ENCODE peak calls at places on chromosome X, in five cellular contexts. One of them, this sample, is unnamed.

GRCh38 chrX:95885074-95885473 is 799.6 kb upstream of the DIAPH2 start:
- DNase-seq in epithelial cell of proximal tubule: peak
- DNase-seq in colonic mucosa: peak
- DNase-seq in psoas muscle: no peak
- DNase-seq in astrocyte of the spinal cord: peak
- DNase-seq in this sample: peak

GRCh38 chrX:17613979-17614572 is 123.2 kb upstream of the SCML1 start:
- DNase-seq in epithelial cell of proximal tubule: no peak
- DNase-seq in colonic mucosa: no peak
- DNase-seq in psoas muscle: no peak
- DNase-seq in astrocyte of the spinal cord: peak
- DNase-seq in this sample: no peak

GRCh38 chrX:17627026-17627425 is 110.3 kb upstream of the SCML1 start:
- DNase-seq in epithelial cell of proximal tubule: no peak
- DNase-seq in colonic mucosa: no peak
- DNase-seq in psoas muscle: no peak
- DNase-seq in astrocyte of the spinal cord: no peak
- DNase-seq in this sample: no peak

GRCh38 chrX:56314334-56314733 is 82.2 kb downstream of the KLF8 start:
- DNase-seq in epithelial cell of proximal tubule: no peak
- DNase-seq in colonic mucosa: peak
- DNase-seq in psoas muscle: no peak
- DNase-seq in astrocyte of the spinal cord: no peak
- DNase-seq in this sample: no peak

GRCh38 chrX:46959101-46959500 is 46.9 kb downstream of the JADE3 start:
- DNase-seq in epithelial cell of proximal tubule: no peak
- DNase-seq in colonic mucosa: no peak
- DNase-seq in psoas muscle: no peak
- DNase-seq in astrocyte of the spinal cord: no peak
- DNase-seq in this sample: no peak

GRCh38 chrX:99572711-99573110 is 837.4 kb downstream of the PCDH19 start:
- DNase-seq in epithelial cell of proximal tubule: no peak
- DNase-seq in colonic mucosa: no peak
- DNase-seq in psoas muscle: no peak
- DNase-seq in astrocyte of the spinal cord: peak
- DNase-seq in this sample: no peak

GRCh38 chrX:34879361-34879760 is 63.2 kb upstream of the FAM47B start:
- DNase-seq in epithelial cell of proximal tubule: no peak
- DNase-seq in colonic mucosa: no peak
- DNase-seq in psoas muscle: no peak
- DNase-seq in astrocyte of the spinal cord: no peak
- DNase-seq in this sample: no peak

GRCh38 chrX:10634681-10635161 is 14.3 kb upstream of the MID1 start:
- DNase-seq in epithelial cell of proximal tubule: peak
- DNase-seq in colonic mucosa: no peak
- DNase-seq in psoas muscle: no peak
- DNase-seq in astrocyte of the spinal cord: peak
- DNase-seq in this sample: no peak

GRCh38 chrX:73916931-73917657 is 354.1 kb downstream of the CHIC1 start:
- DNase-seq in epithelial cell of proximal tubule: peak
- DNase-seq in colonic mucosa: no peak
- DNase-seq in psoas muscle: no peak
- DNase-seq in astrocyte of the spinal cord: peak
- DNase-seq in this sample: peak

GRCh38 chrX:22278375-22278774 is 5.7 kb downstream of the CBLL2 start:
- DNase-seq in epithelial cell of proximal tubule: no peak
- DNase-seq in colonic mucosa: no peak
- DNase-seq in psoas muscle: no peak
- DNase-seq in astrocyte of the spinal cord: no peak
- DNase-seq in this sample: no peak

GRCh38 chrX:20149326-20149725 is 7.7 kb upstream of the EIF1AX start:
- DNase-seq in epithelial cell of proximal tubule: no peak
- DNase-seq in colonic mucosa: no peak
- DNase-seq in psoas muscle: no peak
- DNase-seq in astrocyte of the spinal cord: no peak
- DNase-seq in this sample: no peak

GRCh38 chrX:132958086-132958703 is at the start of gene HS6ST2:
- DNase-seq in epithelial cell of proximal tubule: no peak
- DNase-seq in colonic mucosa: peak
- DNase-seq in psoas muscle: peak
- DNase-seq in astrocyte of the spinal cord: no peak
- DNase-seq in this sample: no peak

GRCh38 chrX:39675619-39676018 is 422.1 kb downstream of the BCOR start:
- DNase-seq in epithelial cell of proximal tubule: no peak
- DNase-seq in colonic mucosa: peak
- DNase-seq in psoas muscle: peak
- DNase-seq in astrocyte of the spinal cord: no peak
- DNase-seq in this sample: no peak

GRCh38 chrX:120697053-120697452 is 67.2 kb upstream of the C1GALT1C1 start:
- DNase-seq in epithelial cell of proximal tubule: no peak
- DNase-seq in colonic mucosa: no peak
- DNase-seq in psoas muscle: no peak
- DNase-seq in astrocyte of the spinal cord: no peak
- DNase-seq in this sample: no peak

GRCh38 chrX:45851434-45851991 is 650.8 kb upstream of the DIPK2B start:
- DNase-seq in epithelial cell of proximal tubule: no peak
- DNase-seq in colonic mucosa: peak
- DNase-seq in psoas muscle: peak
- DNase-seq in astrocyte of the spinal cord: no peak
- DNase-seq in this sample: no peak

GRCh38 chrX:73446831-73447230 is at the start of gene CDX4:
- DNase-seq in epithelial cell of proximal tubule: no peak
- DNase-seq in colonic mucosa: no peak
- DNase-seq in psoas muscle: no peak
- DNase-seq in astrocyte of the spinal cord: no peak
- DNase-seq in this sample: no peak

GRCh38 chrX:119505945-119506344 is 37.7 kb downstream of the SLC25A5 start:
- DNase-seq in epithelial cell of proximal tubule: no peak
- DNase-seq in colonic mucosa: peak
- DNase-seq in psoas muscle: no peak
- DNase-seq in astrocyte of the spinal cord: no peak
- DNase-seq in this sample: no peak

GRCh38 chrX:119503484-119503861 is 35.2 kb downstream of the SLC25A5 start:
- DNase-seq in epithelial cell of proximal tubule: no peak
- DNase-seq in colonic mucosa: peak
- DNase-seq in psoas muscle: peak
- DNase-seq in astrocyte of the spinal cord: peak
- DNase-seq in this sample: no peak

GRCh38 chrX:119502727-119503483 is 34.7 kb downstream of the SLC25A5 start:
- DNase-seq in epithelial cell of proximal tubule: no peak
- DNase-seq in colonic mucosa: peak
- DNase-seq in psoas muscle: no peak
- DNase-seq in astrocyte of the spinal cord: peak
- DNase-seq in this sample: no peak

GRCh38 chrX:119500061-119500800 is 32.0 kb downstream of the SLC25A5 start:
- DNase-seq in epithelial cell of proximal tubule: no peak
- DNase-seq in colonic mucosa: no peak
- DNase-seq in psoas muscle: no peak
- DNase-seq in astrocyte of the spinal cord: no peak
- DNase-seq in this sample: no peak

GRCh38 chrX:119501511-119502148 is 33.4 kb downstream of the SLC25A5 start:
- DNase-seq in epithelial cell of proximal tubule: no peak
- DNase-seq in colonic mucosa: peak
- DNase-seq in psoas muscle: no peak
- DNase-seq in astrocyte of the spinal cord: no peak
- DNase-seq in this sample: no peak
- TF ChIP-seq CTCF in epithelial cell of proximal tubule: no peak
- TF ChIP-seq CTCF in colonic mucosa: no peak
- TF ChIP-seq CTCF in psoas muscle: no peak
- TF ChIP-seq CTCF in astrocyte of the spinal cord: no peak
- TF ChIP-seq CTCF in this sample: no peak

GRCh38 chrX:54640103-54640428 is 110.0 kb downstream of the GNL3L start:
- DNase-seq in epithelial cell of proximal tubule: no peak
- DNase-seq in colonic mucosa: no peak
- DNase-seq in psoas muscle: no peak
- DNase-seq in astrocyte of the spinal cord: no peak
- DNase-seq in this sample: no peak
- H3K4me3 ChIP-seq in epithelial cell of proximal tubule: peak
- H3K4me3 ChIP-seq in colonic mucosa: peak
- H3K4me3 ChIP-seq in psoas muscle: peak
- H3K4me3 ChIP-seq in astrocyte of the spinal cord: peak
- H3K4me3 ChIP-seq in this sample: peak

DNA sequence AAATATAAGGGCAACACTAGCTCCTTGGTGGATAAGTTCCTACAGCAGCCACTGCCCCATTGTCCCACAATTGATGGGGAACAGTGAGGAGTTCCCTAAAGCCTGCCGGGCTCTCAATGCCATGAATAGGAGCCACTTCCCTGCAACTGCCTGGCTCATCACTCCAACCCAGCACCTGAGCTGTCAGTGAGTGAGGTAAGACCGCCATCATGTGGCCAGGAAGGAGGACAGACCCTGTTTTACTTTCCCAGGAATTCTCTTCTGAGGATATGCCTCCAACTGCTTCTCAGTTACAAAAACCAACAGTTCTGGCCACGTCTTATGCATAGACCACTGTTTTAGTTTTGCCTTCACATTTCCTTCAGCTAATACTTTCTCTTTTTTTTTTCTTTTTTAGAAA is 45.5 kb downstream of the SRPX start:
- DNase-seq in epithelial cell of proximal tubule: no peak
- DNase-seq in colonic mucosa: peak
- DNase-seq in psoas muscle: no peak
- DNase-seq in astrocyte of the spinal cord: peak
- DNase-seq in this sample: no peak
- TF ChIP-seq CTCF in epithelial cell of proximal tubule: peak
- TF ChIP-seq CTCF in colonic mucosa: peak
- TF ChIP-seq CTCF in psoas muscle: no peak
- TF ChIP-seq CTCF in astrocyte of the spinal cord: peak
- TF ChIP-seq CTCF in this sample: peak

DNA sequence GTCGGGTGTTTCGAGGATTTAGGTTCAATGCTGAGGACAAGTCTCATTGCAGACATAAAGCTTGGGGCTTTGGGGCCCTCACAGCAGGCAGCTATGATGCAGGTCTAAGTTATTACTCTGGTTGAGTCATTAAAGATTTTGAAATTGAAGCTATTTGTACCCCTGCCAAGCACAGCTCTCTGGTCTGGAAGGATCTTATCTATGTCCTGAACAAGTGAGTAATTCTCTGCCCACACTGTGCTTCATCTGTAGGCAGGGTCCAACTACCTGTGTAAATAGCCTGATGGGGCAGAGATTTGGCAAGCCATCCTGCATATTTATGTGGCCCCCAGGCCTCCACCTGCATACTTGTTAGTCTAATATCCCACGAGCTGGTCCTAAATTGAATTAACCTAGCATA is 41.4 kb upstream of the MAGEA4 start:
- DNase-seq in epithelial cell of proximal tubule: no peak
- DNase-seq in colonic mucosa: no peak
- DNase-seq in psoas muscle: no peak
- DNase-seq in astrocyte of the spinal cord: peak
- DNase-seq in this sample: peak
- H3K4me3 ChIP-seq in epithelial cell of proximal tubule: no peak
- H3K4me3 ChIP-seq in colonic mucosa: no peak
- H3K4me3 ChIP-seq in psoas muscle: no peak
- H3K4me3 ChIP-seq in astrocyte of the spinal cord: no peak
- H3K4me3 ChIP-seq in this sample: no peak

DNA sequence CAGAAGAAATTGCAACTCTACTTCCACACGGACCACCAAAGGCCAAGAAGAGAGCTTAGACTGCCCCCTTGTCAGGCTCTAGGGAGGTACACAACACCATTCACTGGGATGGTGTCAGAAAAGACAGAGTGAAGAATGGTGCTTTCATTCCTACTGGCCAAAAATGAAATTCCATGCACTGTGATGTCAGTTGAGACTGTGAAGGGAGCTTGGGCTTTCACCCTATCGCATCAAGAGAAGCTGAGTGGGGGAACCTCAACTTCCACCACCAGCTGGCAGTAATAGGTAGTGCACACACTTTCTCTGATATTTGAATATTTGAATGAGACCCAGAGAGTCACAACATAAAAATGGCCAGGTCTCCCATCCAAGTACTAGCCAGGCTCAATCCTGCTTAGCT is 65.9 kb downstream of the ZNF711 start:
- DNase-seq in epithelial cell of proximal tubule: no peak
- DNase-seq in colonic mucosa: no peak
- DNase-seq in psoas muscle: no peak
- DNase-seq in astrocyte of the spinal cord: no peak
- DNase-seq in this sample: no peak
- TF ChIP-seq CTCF in epithelial cell of proximal tubule: peak
- TF ChIP-seq CTCF in colonic mucosa: no peak
- TF ChIP-seq CTCF in psoas muscle: no peak
- TF ChIP-seq CTCF in astrocyte of the spinal cord: no peak
- TF ChIP-seq CTCF in this sample: no peak

DNA sequence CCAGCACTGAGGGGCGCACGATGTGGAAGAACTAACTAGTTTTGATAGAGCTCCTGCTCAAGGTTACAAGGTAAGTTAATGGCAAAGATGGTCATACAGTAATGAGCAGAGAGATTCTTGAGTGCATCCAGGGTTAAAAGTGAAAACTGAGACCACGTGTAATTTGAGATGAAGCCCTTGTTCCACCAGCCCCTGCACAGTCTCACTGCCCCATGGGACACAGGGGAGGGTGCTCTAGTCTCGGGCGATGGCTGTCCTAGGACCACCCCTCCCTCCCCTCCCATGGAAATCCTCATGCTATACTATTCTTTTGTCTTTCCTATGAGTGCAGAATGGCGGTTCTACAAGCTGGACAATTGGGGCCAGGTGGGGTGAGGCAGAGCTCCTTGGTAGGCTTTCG is 1.8 kb downstream of the G6PD start:
- DNase-seq in epithelial cell of proximal tubule: no peak
- DNase-seq in colonic mucosa: no peak
- DNase-seq in psoas muscle: no peak
- DNase-seq in astrocyte of the spinal cord: no peak
- DNase-seq in this sample: no peak
- H3K4me3 ChIP-seq in epithelial cell of proximal tubule: no peak
- H3K4me3 ChIP-seq in colonic mucosa: no peak
- H3K4me3 ChIP-seq in psoas muscle: no peak
- H3K4me3 ChIP-seq in astrocyte of the spinal cord: no peak
- H3K4me3 ChIP-seq in this sample: no peak

GRCh38 chrX:15579778-15580747 is 20.7 kb downstream of the ACE2 start:
- DNase-seq in epithelial cell of proximal tubule: no peak
- DNase-seq in colonic mucosa: no peak
- DNase-seq in psoas muscle: no peak
- DNase-seq in astrocyte of the spinal cord: peak
- DNase-seq in this sample: no peak
- TF ChIP-seq CTCF in epithelial cell of proximal tubule: no peak
- TF ChIP-seq CTCF in colonic mucosa: no peak
- TF ChIP-seq CTCF in psoas muscle: no peak
- TF ChIP-seq CTCF in astrocyte of the spinal cord: no peak
- TF ChIP-seq CTCF in this sample: no peak

GRCh38 chrX:29941292-29941691 is 274.1 kb upstream of the MAGEB2 start:
- DNase-seq in epithelial cell of proximal tubule: no peak
- DNase-seq in colonic mucosa: no peak
- DNase-seq in psoas muscle: no peak
- DNase-seq in astrocyte of the spinal cord: no peak
- DNase-seq in this sample: no peak

GRCh38 chrX:29940750-29941149 is 274.6 kb upstream of the MAGEB2 start:
- DNase-seq in epithelial cell of proximal tubule: no peak
- DNase-seq in colonic mucosa: no peak
- DNase-seq in psoas muscle: no peak
- DNase-seq in astrocyte of the spinal cord: no peak
- DNase-seq in this sample: no peak

DNA sequence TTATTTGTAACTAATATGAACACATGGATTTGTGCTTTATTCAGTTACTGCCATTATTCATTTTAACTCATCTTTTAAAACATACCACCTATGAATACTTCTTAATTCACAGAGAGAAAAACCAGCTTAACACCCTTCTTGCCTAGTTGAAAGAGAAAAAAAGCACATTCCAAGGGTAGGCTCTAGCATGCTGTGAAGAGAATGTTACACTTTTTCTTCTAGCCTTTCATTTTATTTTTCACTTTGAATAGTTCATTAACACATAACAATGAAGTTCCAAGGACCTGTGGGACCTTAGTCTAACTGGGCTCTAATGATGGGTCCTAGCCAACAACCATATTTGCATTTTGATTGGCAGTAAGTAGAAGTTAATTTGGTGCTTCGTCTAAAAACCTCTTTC is 279.9 kb upstream of the MAGEB2 start:
- DNase-seq in epithelial cell of proximal tubule: no peak
- DNase-seq in colonic mucosa: no peak
- DNase-seq in psoas muscle: no peak
- DNase-seq in astrocyte of the spinal cord: no peak
- DNase-seq in this sample: no peak
- H3K4me3 ChIP-seq in epithelial cell of proximal tubule: no peak
- H3K4me3 ChIP-seq in colonic mucosa: no peak
- H3K4me3 ChIP-seq in psoas muscle: no peak
- H3K4me3 ChIP-seq in astrocyte of the spinal cord: no peak
- H3K4me3 ChIP-seq in this sample: no peak

This sample was measured in retinal pigment epithelial cell.